ENCODE peak calls at places on chromosome 17, in seven cellular contexts. I, T, M, H, C, G and O are unnamed samples.

GRCh38 chr17:7440823-7441174 is 1.5 kb downstream of the FGF11 start:
- DNase-seq in I (peak; percentile 72), T (no peak), M (peak; percentile 52), H (no peak), C (no peak), G (no peak), O (no peak)

GRCh38 chr17:67942810-67943209 is 53.5 kb downstream of the C17orf58 start:
- DNase-seq in I (peak; percentile 22), T (no peak), M (peak; percentile 22), H (no peak), C (no peak), G (no peak), O (no peak)

GRCh38 chr17:50039058-50039457 is 16.9 kb upstream of the ITGA3 start:
- DNase-seq in I (peak; percentile 10), T (no peak), M (no peak), H (no peak), C (no peak), G (no peak), O (no peak)

GRCh38 chr17:62688398-62689140 is 61.1 kb downstream of the MRC2 start:
- DNase-seq in I (no peak), T (no peak), M (no peak), H (no peak), C (no peak), G (no peak), O (no peak)

GRCh38 chr17:10547351-10547750 is 2.1 kb downstream of the MYH2 start:
- DNase-seq in I (no peak), T (no peak), M (no peak), H (no peak), C (no peak), G (no peak), O (no peak)

GRCh38 chr17:75634376-75634740 is 1.1 kb downstream of the SMIM5 start:
- DNase-seq in I (peak; percentile 41), T (no peak), M (no peak), H (no peak), C (no peak), G (no peak), O (no peak)

GRCh38 chr17:10313037-10313672 is 59.7 kb downstream of the MYH13 start:
- DNase-seq in I (no peak), T (peak; percentile 57), M (no peak), H (no peak), C (no peak), G (no peak), O (no peak)

GRCh38 chr17:55903028-55903690 is 152.3 kb downstream of the PCTP start:
- DNase-seq in I (no peak), T (no peak), M (no peak), H (no peak), C (no peak), G (no peak), O (no peak)

GRCh38 chr17:73189417-73190099 is 3.3 kb upstream of the COG1 start:
- DNase-seq in I (peak; percentile 80), T (no peak), M (peak; percentile 33), H (peak; percentile 83), C (peak; percentile 71), G (peak; percentile 42), O (no peak)

GRCh38 chr17:28970879-28971278 is 19.6 kb upstream of the PHF12 start:
- DNase-seq in I (no peak), T (no peak), M (no peak), H (no peak), C (no peak), G (no peak), O (no peak)

GRCh38 chr17:66494023-66494803 is 191.8 kb downstream of the PRKCA start:
- DNase-seq in I (no peak), T (no peak), M (peak; percentile 75), H (no peak), C (peak; percentile 61), G (peak; percentile 20), O (no peak)
- TF ChIP-seq YY1 in I (peak; percentile 51), T (no peak), M (no peak), H (no peak), C (peak; percentile 59), G (no peak), O (no peak)

GRCh38 chr17:8726477-8726876 is 18.2 kb downstream of the CCDC42 start:
- DNase-seq in I (no peak), T (no peak), M (no peak), H (no peak), C (no peak), G (no peak), O (no peak)

GRCh38 chr17:8728251-8728925 is 16.2 kb downstream of the CCDC42 start:
- DNase-seq in I (no peak), T (no peak), M (no peak), H (no peak), C (no peak), G (no peak), O (no peak)

GRCh38 chr17:8728991-8729390 is 15.6 kb downstream of the CCDC42 start:
- DNase-seq in I (no peak), T (no peak), M (no peak), H (no peak), C (no peak), G (no peak), O (no peak)

GRCh38 chr17:8725881-8726280 is 18.8 kb downstream of the CCDC42 start:
- DNase-seq in I (no peak), T (no peak), M (no peak), H (no peak), C (no peak), G (no peak), O (no peak)

DNA sequence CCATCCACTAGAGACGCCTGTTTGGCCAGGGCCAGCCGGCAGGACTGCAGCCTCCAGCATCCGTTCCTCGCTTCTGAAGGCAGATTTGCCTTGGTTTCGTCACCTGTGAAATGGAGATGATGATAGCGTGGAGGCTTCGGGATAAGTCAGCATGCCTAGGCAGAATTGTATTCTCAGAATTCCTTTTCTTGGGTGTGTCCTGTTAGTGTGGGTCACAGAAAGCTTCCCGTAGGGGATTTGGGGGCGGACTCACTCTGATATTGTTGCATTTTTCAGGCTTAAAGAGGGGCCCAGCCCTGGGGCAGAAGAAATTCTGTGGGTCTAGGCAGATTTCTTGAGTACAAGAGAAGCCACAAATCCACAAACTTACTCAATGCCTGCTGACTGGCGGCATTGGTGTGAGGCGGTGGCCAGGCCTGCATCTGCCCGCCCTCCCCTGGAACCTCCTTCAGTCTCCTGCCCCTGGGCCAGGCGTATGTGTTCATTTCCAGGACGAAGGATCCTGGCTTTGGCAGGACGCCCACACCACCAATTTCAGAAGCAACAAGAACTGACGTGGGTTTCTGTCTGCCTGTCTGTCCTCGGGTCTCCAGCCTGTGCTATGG is 17.6 kb downstream of the CCDC42 start:
- DNase-seq in I (peak; percentile 50), T (no peak), M (no peak), H (no peak), C (no peak), G (no peak), O (no peak)
- TF ChIP-seq YY1 in I (no peak), T (no peak), M (no peak), H (no peak), C (no peak), G (no peak), O (no peak)

GRCh38 chr17:81245665-81246342 is 6.7 kb downstream of the NDUFAF8 start:
- DNase-seq in I (no peak), T (no peak), M (no peak), H (no peak), C (no peak), G (no peak), O (no peak)
- TF ChIP-seq YY1 in I (no peak), T (no peak), M (no peak), H (no peak), C (no peak), G (no peak), O (no peak)

GRCh38 chr17:77668518-77668917 is 290.0 kb upstream of the TNRC6C start:
- DNase-seq in I (no peak), T (no peak), M (no peak), H (no peak), C (no peak), G (no peak), O (no peak)

GRCh38 chr17:77665833-77666232 is 292.7 kb upstream of the TNRC6C start:
- DNase-seq in I (no peak), T (no peak), M (no peak), H (no peak), C (no peak), G (no peak), O (no peak)

GRCh38 chr17:77667478-77667877 is 291.0 kb upstream of the TNRC6C start:
- DNase-seq in I (no peak), T (no peak), M (no peak), H (no peak), C (no peak), G (no peak), O (no peak)

GRCh38 chr17:77666881-77667395 is 291.6 kb upstream of the TNRC6C start:
- DNase-seq in I (no peak), T (no peak), M (no peak), H (no peak), C (no peak), G (no peak), O (no peak)

DNA sequence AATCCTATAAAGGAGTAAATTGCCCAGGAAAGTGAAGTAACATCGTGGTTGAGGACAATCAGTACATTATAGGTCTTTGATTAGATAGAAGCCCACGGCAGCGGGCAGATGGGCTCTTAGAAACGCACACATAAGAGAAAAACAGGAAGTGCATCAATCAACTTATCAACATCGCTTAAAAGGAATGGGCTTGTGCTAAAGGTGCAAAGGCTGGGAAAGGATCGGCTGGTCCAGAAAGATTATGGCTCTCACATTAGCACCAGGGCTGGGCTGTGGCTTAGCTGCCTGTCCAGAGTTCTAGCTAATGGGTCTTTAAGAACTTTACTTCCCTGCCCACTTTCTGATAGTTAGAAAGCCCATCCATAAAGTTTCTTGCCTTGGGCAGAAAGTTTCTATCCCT is 292.0 kb upstream of the TNRC6C start:
- DNase-seq in I (no peak), T (no peak), M (no peak), H (no peak), C (no peak), G (no peak), O (no peak)
- TF ChIP-seq YY1 in I (no peak), T (no peak), M (no peak), H (no peak), C (no peak), G (no peak), O (no peak)

GRCh38 chr17:44581868-44582267 is 24.6 kb downstream of the FZD2 start:
- DNase-seq in I (peak; percentile 68), T (no peak), M (no peak), H (no peak), C (peak; percentile 19), G (no peak), O (no peak)
- TF ChIP-seq YY1 in I (no peak), T (no peak), M (no peak), H (no peak), C (no peak), G (no peak), O (no peak)

GRCh38 chr17:2198917-2199316 is 104.7 kb downstream of the SMG6 start:
- DNase-seq in I (no peak), T (no peak), M (no peak), H (no peak), C (no peak), G (no peak), O (no peak)

GRCh38 chr17:2204393-2204792 is 99.2 kb downstream of the SMG6 start:
- DNase-seq in I (no peak), T (no peak), M (no peak), H (no peak), C (no peak), G (no peak), O (no peak)

GRCh38 chr17:2202302-2202995 is 101.1 kb downstream of the SMG6 start:
- DNase-seq in I (no peak), T (no peak), M (no peak), H (no peak), C (no peak), G (no peak), O (no peak)

GRCh38 chr17:2203818-2204217 is 99.8 kb downstream of the SMG6 start:
- DNase-seq in I (no peak), T (no peak), M (no peak), H (no peak), C (no peak), G (no peak), O (no peak)

GRCh38 chr17:2202996-2203575 is 100.5 kb downstream of the SMG6 start:
- DNase-seq in I (no peak), T (no peak), M (no peak), H (no peak), C (no peak), G (no peak), O (no peak)
- TF ChIP-seq YY1 in I (no peak), T (no peak), M (no peak), H (no peak), C (no peak), G (no peak), O (no peak)